ENCODE peak calls at places on chromosomes 13 and 19, in six cellular contexts. One of them, this sample, is unnamed.

GRCh38 chr13:49023441-49023840 is 47.7 kb downstream of the FNDC3A start:
- DNase-seq in HCT116: peak
- DNase-seq in HepG2: no peak
- DNase-seq in H1: no peak
- DNase-seq in K562: no peak
- DNase-seq in GM12878: no peak
- DNase-seq in this sample: no peak

GRCh38 chr19:57075801-57076492 is 43.8 kb upstream of the USP29 start:
- DNase-seq in GM12878: no peak
- DNase-seq in HepG2: peak
- DNase-seq in HCT116: no peak
- DNase-seq in H1: no peak
- DNase-seq in K562: no peak
- DNase-seq in this sample: no peak

GRCh38 chr19:39709026-39709872 is 5.0 kb downstream of the LGALS14 start:
- DNase-seq in H1: no peak
- DNase-seq in GM12878: no peak
- DNase-seq in HCT116: no peak
- DNase-seq in HepG2: no peak
- DNase-seq in K562: no peak
- DNase-seq in this sample: no peak

GRCh38 chr19:58328999-58329398 is 2.2 kb downstream of the ZSCAN22 start:
- DNase-seq in HepG2: no peak
- DNase-seq in H1: peak
- DNase-seq in HCT116: no peak
- DNase-seq in GM12878: no peak
- DNase-seq in K562: peak
- DNase-seq in this sample: peak

GRCh38 chr19:31074751-31075150 is 274.5 kb downstream of the TSHZ3 start:
- DNase-seq in H1: no peak
- DNase-seq in HepG2: no peak
- DNase-seq in K562: no peak
- DNase-seq in GM12878: no peak
- DNase-seq in HCT116: no peak
- DNase-seq in this sample: no peak

GRCh38 chr13:111919826-111920225 is 147.1 kb upstream of the SOX1 start:
- DNase-seq in HCT116: no peak
- DNase-seq in HepG2: no peak
- DNase-seq in H1: no peak
- DNase-seq in GM12878: no peak
- DNase-seq in K562: no peak
- DNase-seq in this sample: no peak

GRCh38 chr13:106521101-106521799 is 14.2 kb downstream of the EFNB2 start:
- DNase-seq in HCT116: no peak
- DNase-seq in HepG2: no peak
- DNase-seq in H1: no peak
- DNase-seq in K562: no peak
- DNase-seq in GM12878: no peak
- DNase-seq in this sample: no peak

GRCh38 chr19:40231544-40232424 is 5.3 kb upstream of the CCNP start:
- DNase-seq in HepG2: peak
- DNase-seq in GM12878: no peak
- DNase-seq in K562: peak
- DNase-seq in HCT116: no peak
- DNase-seq in H1: no peak
- DNase-seq in this sample: peak

GRCh38 chr19:719081-719512 is 10.4 kb downstream of the PALM start:
- DNase-seq in HepG2: peak
- DNase-seq in K562: peak
- DNase-seq in H1: peak
- DNase-seq in GM12878: no peak
- DNase-seq in HCT116: no peak
- DNase-seq in this sample: peak

GRCh38 chr19:3098515-3099346 is 4.6 kb downstream of the GNA11 start:
- DNase-seq in HCT116: no peak
- DNase-seq in H1: peak
- DNase-seq in HepG2: no peak
- DNase-seq in GM12878: no peak
- DNase-seq in K562: no peak
- DNase-seq in this sample: no peak

GRCh38 chr13:35727881-35728280 is 251.4 kb upstream of the MAB21L1 start:
- DNase-seq in HCT116: no peak
- DNase-seq in H1: no peak
- DNase-seq in K562: no peak
- DNase-seq in GM12878: no peak
- DNase-seq in HepG2: no peak
- DNase-seq in this sample: no peak

GRCh38 chr13:109667754-109668360 is 118.5 kb downstream of the IRS2 start:
- DNase-seq in HepG2: no peak
- DNase-seq in GM12878: no peak
- DNase-seq in HCT116: no peak
- DNase-seq in K562: no peak
- DNase-seq in H1: no peak
- DNase-seq in this sample: no peak

GRCh38 chr13:73810647-73811046 is 323.6 kb downstream of the KLF12 start:
- DNase-seq in HCT116: no peak
- DNase-seq in K562: no peak
- DNase-seq in HepG2: no peak
- DNase-seq in GM12878: no peak
- DNase-seq in H1: no peak
- DNase-seq in this sample: no peak

GRCh38 chr19:12944064-12944674 is 1.5 kb upstream of the RAD23A start:
- DNase-seq in K562: peak
- DNase-seq in HCT116: no peak
- DNase-seq in GM12878: no peak
- DNase-seq in H1: no peak
- DNase-seq in HepG2: no peak
- DNase-seq in this sample: no peak

GRCh38 chr13:106513025-106513424 is 22.4 kb downstream of the EFNB2 start:
- DNase-seq in GM12878: no peak
- DNase-seq in HepG2: no peak
- DNase-seq in H1: no peak
- DNase-seq in K562: no peak
- DNase-seq in HCT116: no peak
- DNase-seq in this sample: no peak

GRCh38 chr19:48418317-48419064 is 25.0 kb downstream of the GRIN2D start:
- DNase-seq in HepG2: no peak
- DNase-seq in HCT116: no peak
- DNase-seq in H1: no peak
- DNase-seq in K562: peak
- DNase-seq in GM12878: no peak
- DNase-seq in this sample: no peak
- TF ChIP-seq ATF3 in HepG2: no peak
- TF ChIP-seq ATF3 in HCT116: no peak
- TF ChIP-seq ATF3 in H1: no peak
- TF ChIP-seq ATF3 in K562: no peak
- TF ChIP-seq ATF3 in GM12878: no peak
- TF ChIP-seq ATF3 in this sample: no peak

DNA sequence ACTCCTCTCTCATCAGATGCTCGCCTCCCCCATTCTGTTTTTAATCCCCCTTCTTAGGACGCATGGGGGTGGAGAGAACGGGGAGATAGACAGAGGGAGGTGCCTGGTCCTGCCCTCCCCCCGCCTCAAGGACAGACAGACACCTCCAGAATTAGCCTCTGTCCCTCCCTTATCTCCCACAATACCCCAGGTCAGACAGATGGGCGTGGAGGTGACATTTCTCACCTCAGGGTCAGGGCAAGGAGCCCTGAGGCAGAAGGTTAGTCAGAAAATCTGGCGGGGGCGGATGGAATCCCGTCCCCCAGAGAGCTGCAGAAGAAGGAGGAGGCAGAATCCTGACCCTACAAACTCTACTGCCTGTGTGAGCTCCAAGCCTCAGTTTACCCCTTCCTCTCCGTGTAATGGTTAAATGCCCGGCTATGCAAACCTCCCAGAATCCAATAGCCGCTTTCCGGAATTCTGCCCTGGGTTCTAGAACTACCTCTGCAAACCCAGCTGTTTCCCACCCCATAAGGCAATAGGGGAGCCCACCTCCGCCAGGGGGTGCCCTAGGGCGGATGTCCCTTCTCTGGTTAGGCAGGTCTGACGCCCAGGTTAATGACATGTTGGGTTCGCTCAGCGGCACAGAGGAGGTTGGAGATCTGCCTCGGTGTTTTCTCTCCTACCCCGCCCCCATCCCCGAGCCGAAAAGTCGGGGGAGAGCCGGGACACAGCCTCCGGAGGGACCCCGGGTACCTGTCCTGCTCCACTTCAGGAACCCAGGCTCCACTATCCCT is 900 bp downstream of the PPP1R13L start:
- DNase-seq in HepG2: peak
- DNase-seq in HCT116: no peak
- DNase-seq in GM12878: no peak
- DNase-seq in K562: peak
- DNase-seq in H1: peak
- DNase-seq in this sample: peak
- TF ChIP-seq ATF3 in HepG2: no peak
- TF ChIP-seq ATF3 in HCT116: no peak
- TF ChIP-seq ATF3 in GM12878: no peak
- TF ChIP-seq ATF3 in K562: no peak
- TF ChIP-seq ATF3 in H1: no peak
- TF ChIP-seq ATF3 in this sample: no peak

GRCh38 chr13:30564489-30564888 is 53.2 kb upstream of the USPL1 start:
- DNase-seq in HepG2: no peak
- DNase-seq in GM12878: no peak
- DNase-seq in HCT116: no peak
- DNase-seq in K562: no peak
- DNase-seq in H1: no peak
- DNase-seq in this sample: no peak

GRCh38 chr13:30561506-30561905 is 56.2 kb upstream of the USPL1 start:
- DNase-seq in HCT116: no peak
- DNase-seq in HepG2: no peak
- DNase-seq in GM12878: no peak
- DNase-seq in H1: no peak
- DNase-seq in K562: no peak
- DNase-seq in this sample: no peak

GRCh38 chr13:30567072-30567471 is 50.6 kb upstream of the USPL1 start:
- DNase-seq in HepG2: no peak
- DNase-seq in K562: no peak
- DNase-seq in GM12878: no peak
- DNase-seq in HCT116: no peak
- DNase-seq in H1: no peak
- DNase-seq in this sample: no peak

GRCh38 chr13:30569901-30570576 is 47.7 kb upstream of the USPL1 start:
- DNase-seq in GM12878: no peak
- DNase-seq in H1: peak
- DNase-seq in HCT116: peak
- DNase-seq in K562: no peak
- DNase-seq in HepG2: peak
- DNase-seq in this sample: no peak

GRCh38 chr13:30565658-30566057 is 52.1 kb upstream of the USPL1 start:
- DNase-seq in H1: no peak
- DNase-seq in GM12878: no peak
- DNase-seq in HCT116: no peak
- DNase-seq in K562: no peak
- DNase-seq in HepG2: no peak
- DNase-seq in this sample: no peak
- TF ChIP-seq ATF3 in H1: no peak
- TF ChIP-seq ATF3 in GM12878: no peak
- TF ChIP-seq ATF3 in HCT116: no peak
- TF ChIP-seq ATF3 in K562: no peak
- TF ChIP-seq ATF3 in HepG2: no peak
- TF ChIP-seq ATF3 in this sample: no peak

GRCh38 chr13:45782327-45783045 is 69.1 kb downstream of the SIAH3 start:
- DNase-seq in K562: no peak
- DNase-seq in H1: no peak
- DNase-seq in HepG2: no peak
- DNase-seq in HCT116: no peak
- DNase-seq in GM12878: no peak
- DNase-seq in this sample: no peak

GRCh38 chr13:45779901-45780300 is 71.7 kb downstream of the SIAH3 start:
- DNase-seq in K562: no peak
- DNase-seq in H1: no peak
- DNase-seq in HCT116: no peak
- DNase-seq in HepG2: no peak
- DNase-seq in GM12878: no peak
- DNase-seq in this sample: no peak

GRCh38 chr13:45783346-45784043 is 68.1 kb downstream of the SIAH3 start:
- DNase-seq in HCT116: no peak
- DNase-seq in K562: no peak
- DNase-seq in HepG2: no peak
- DNase-seq in H1: no peak
- DNase-seq in GM12878: no peak
- DNase-seq in this sample: no peak

GRCh38 chr13:45778897-45779296 is 72.7 kb downstream of the SIAH3 start:
- DNase-seq in H1: no peak
- DNase-seq in K562: no peak
- DNase-seq in HCT116: no peak
- DNase-seq in HepG2: no peak
- DNase-seq in GM12878: no peak
- DNase-seq in this sample: no peak

DNA sequence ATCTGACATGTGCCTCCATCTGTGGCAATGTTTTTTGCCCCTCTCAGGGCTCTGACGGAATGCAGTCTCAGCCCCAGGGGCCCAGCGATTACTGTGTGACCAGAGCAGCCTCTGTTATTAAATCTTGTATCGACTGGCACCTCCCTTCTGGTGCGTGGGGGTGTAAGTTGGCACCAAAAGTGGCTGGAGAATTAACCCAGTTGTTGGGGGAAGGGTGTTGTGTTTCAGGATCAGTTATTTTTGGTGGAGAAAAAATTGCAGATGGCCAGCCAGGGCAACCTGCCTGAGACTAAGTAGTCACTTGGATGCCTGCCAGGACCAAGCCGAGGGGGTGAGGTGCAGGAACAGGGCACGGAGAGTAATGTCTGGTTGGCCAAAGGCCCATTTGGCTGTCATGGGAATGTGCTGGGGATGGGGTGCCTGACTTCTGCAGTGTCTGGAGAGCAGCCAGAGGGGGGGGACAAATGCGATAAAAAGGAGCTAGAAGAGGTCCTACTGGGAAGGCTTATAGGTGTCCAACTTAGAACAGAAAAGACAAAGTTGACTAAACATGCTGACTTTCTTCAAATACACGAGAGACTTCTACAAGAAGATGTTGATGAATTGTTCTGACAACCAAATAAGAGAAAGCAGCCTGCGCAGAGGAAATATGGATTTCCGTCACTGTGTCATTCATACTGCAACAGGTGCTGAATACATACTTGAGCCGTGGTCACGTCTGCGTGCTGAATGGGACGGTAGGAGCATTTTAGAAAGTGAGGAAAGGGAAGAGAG is 69.8 kb downstream of the SIAH3 start:
- DNase-seq in K562: no peak
- DNase-seq in H1: no peak
- DNase-seq in HepG2: no peak
- DNase-seq in HCT116: no peak
- DNase-seq in GM12878: no peak
- DNase-seq in this sample: no peak
- TF ChIP-seq ATF3 in K562: no peak
- TF ChIP-seq ATF3 in H1: no peak
- TF ChIP-seq ATF3 in HepG2: no peak
- TF ChIP-seq ATF3 in HCT116: no peak
- TF ChIP-seq ATF3 in GM12878: no peak
- TF ChIP-seq ATF3 in this sample: no peak

This sample was measured in WTC11.